ENCODE peak calls at places on chromosomes 3 and 15, in ten cellular contexts. One of them, this sample, is unnamed.

GRCh38 chr3:117059054-117059989 is 349.7 kb downstream of the TUSC7 start:
- DNase-seq in cardiac muscle cell: peak; percentile 52
- DNase-seq in adipocyte: peak; percentile 87
- DNase-seq in H1: no peak
- DNase-seq in BJ: no peak
- DNase-seq in mesendoderm: peak; percentile 60
- DNase-seq in gastrocnemius medialis: no peak
- DNase-seq in psoas muscle: no peak
- DNase-seq in body of pancreas: no peak
- DNase-seq in Caco-2: no peak
- DNase-seq in this sample: no peak

GRCh38 chr3:71858493-71859127 is 73.7 kb upstream of the PROK2 start:
- DNase-seq in cardiac muscle cell: no peak
- DNase-seq in adipocyte: no peak
- DNase-seq in H1: no peak
- DNase-seq in BJ: no peak
- DNase-seq in mesendoderm: peak; percentile 22
- DNase-seq in gastrocnemius medialis: no peak
- DNase-seq in psoas muscle: no peak
- DNase-seq in body of pancreas: no peak
- DNase-seq in Caco-2: no peak
- DNase-seq in this sample: no peak

GRCh38 chr15:66872394-66872793 is 170.4 kb downstream of the SMAD6 start:
- DNase-seq in cardiac muscle cell: no peak
- DNase-seq in adipocyte: no peak
- DNase-seq in H1: no peak
- DNase-seq in BJ: no peak
- DNase-seq in mesendoderm: no peak
- DNase-seq in gastrocnemius medialis: no peak
- DNase-seq in psoas muscle: no peak
- DNase-seq in body of pancreas: no peak
- DNase-seq in Caco-2: no peak
- DNase-seq in this sample: no peak

GRCh38 chr15:94262201-94262600 is 30.8 kb downstream of the MCTP2 start:
- DNase-seq in cardiac muscle cell: no peak
- DNase-seq in adipocyte: peak; percentile 40
- DNase-seq in H1: no peak
- DNase-seq in BJ: no peak
- DNase-seq in mesendoderm: no peak
- DNase-seq in gastrocnemius medialis: no peak
- DNase-seq in psoas muscle: no peak
- DNase-seq in body of pancreas: no peak
- DNase-seq in Caco-2: no peak
- DNase-seq in this sample: no peak

GRCh38 chr3:149258298-149258697 is 36.7 kb upstream of the CP start:
- DNase-seq in cardiac muscle cell: peak; percentile 48
- DNase-seq in adipocyte: no peak
- DNase-seq in H1: no peak
- DNase-seq in BJ: no peak
- DNase-seq in mesendoderm: peak; percentile 51
- DNase-seq in gastrocnemius medialis: no peak
- DNase-seq in psoas muscle: no peak
- DNase-seq in body of pancreas: no peak
- DNase-seq in Caco-2: no peak
- DNase-seq in this sample: no peak

GRCh38 chr3:18111702-18112311 is 313.3 kb downstream of the SATB1 start:
- DNase-seq in cardiac muscle cell: no peak
- DNase-seq in adipocyte: peak; percentile 75
- DNase-seq in H1: no peak
- DNase-seq in BJ: no peak
- DNase-seq in mesendoderm: no peak
- DNase-seq in gastrocnemius medialis: no peak
- DNase-seq in psoas muscle: no peak
- DNase-seq in body of pancreas: no peak
- DNase-seq in Caco-2: no peak
- DNase-seq in this sample: peak; percentile 26

GRCh38 chr3:23389089-23389488 is 186.0 kb downstream of the UBE2E2 start:
- DNase-seq in cardiac muscle cell: no peak
- DNase-seq in adipocyte: no peak
- DNase-seq in H1: peak; percentile 43
- DNase-seq in BJ: no peak
- DNase-seq in mesendoderm: peak; percentile 36
- DNase-seq in gastrocnemius medialis: no peak
- DNase-seq in psoas muscle: no peak
- DNase-seq in body of pancreas: peak; percentile 8
- DNase-seq in Caco-2: no peak
- DNase-seq in this sample: peak; percentile 6

GRCh38 chr15:51775967-51776816 is 24.8 kb downstream of the TMOD2 start:
- DNase-seq in cardiac muscle cell: peak; percentile 60
- DNase-seq in adipocyte: peak; percentile 54
- DNase-seq in H1: no peak
- DNase-seq in BJ: no peak
- DNase-seq in mesendoderm: peak; percentile 76
- DNase-seq in gastrocnemius medialis: no peak
- DNase-seq in psoas muscle: no peak
- DNase-seq in body of pancreas: peak; percentile 62
- DNase-seq in Caco-2: peak; percentile 47
- DNase-seq in this sample: peak; percentile 65

GRCh38 chr3:65992106-65992505 is 46.6 kb downstream of the MAGI1 start:
- DNase-seq in cardiac muscle cell: no peak
- DNase-seq in adipocyte: no peak
- DNase-seq in H1: no peak
- DNase-seq in BJ: no peak
- DNase-seq in mesendoderm: no peak
- DNase-seq in gastrocnemius medialis: no peak
- DNase-seq in psoas muscle: no peak
- DNase-seq in body of pancreas: no peak
- DNase-seq in Caco-2: no peak
- DNase-seq in this sample: no peak

GRCh38 chr3:72100626-72101187 is 315.8 kb upstream of the PROK2 start:
- DNase-seq in cardiac muscle cell: peak; percentile 61
- DNase-seq in adipocyte: peak; percentile 97
- DNase-seq in H1: no peak
- DNase-seq in BJ: no peak
- DNase-seq in mesendoderm: peak; percentile 83
- DNase-seq in gastrocnemius medialis: peak; percentile 48
- DNase-seq in psoas muscle: peak; percentile 89
- DNase-seq in body of pancreas: peak; percentile 62
- DNase-seq in Caco-2: no peak
- DNase-seq in this sample: peak; percentile 88

GRCh38 chr15:90286678-90287077 is 21.2 kb downstream of the NGRN start:
- DNase-seq in cardiac muscle cell: peak; percentile 35
- DNase-seq in adipocyte: peak; percentile 48
- DNase-seq in H1: no peak
- DNase-seq in BJ: no peak
- DNase-seq in mesendoderm: peak; percentile 32
- DNase-seq in gastrocnemius medialis: no peak
- DNase-seq in psoas muscle: no peak
- DNase-seq in body of pancreas: peak; percentile 39
- DNase-seq in Caco-2: no peak
- DNase-seq in this sample: peak; percentile 51

GRCh38 chr3:35215525-35216500 is 423.5 kb upstream of the ARPP21 start:
- DNase-seq in cardiac muscle cell: no peak
- DNase-seq in adipocyte: no peak
- DNase-seq in H1: no peak
- DNase-seq in BJ: no peak
- DNase-seq in mesendoderm: no peak
- DNase-seq in gastrocnemius medialis: no peak
- DNase-seq in psoas muscle: no peak
- DNase-seq in body of pancreas: peak; percentile 4
- DNase-seq in Caco-2: no peak
- DNase-seq in this sample: no peak

GRCh38 chr15:81157195-81157938 is 23.3 kb downstream of the CFAP161 start:
- DNase-seq in cardiac muscle cell: no peak
- DNase-seq in adipocyte: peak; percentile 83
- DNase-seq in H1: no peak
- DNase-seq in BJ: no peak
- DNase-seq in mesendoderm: no peak
- DNase-seq in gastrocnemius medialis: no peak
- DNase-seq in psoas muscle: no peak
- DNase-seq in body of pancreas: no peak
- DNase-seq in Caco-2: no peak
- DNase-seq in this sample: no peak

GRCh38 chr3:77236118-77236517 is 196.2 kb downstream of the ROBO2 start:
- DNase-seq in cardiac muscle cell: no peak
- DNase-seq in adipocyte: no peak
- DNase-seq in H1: no peak
- DNase-seq in BJ: no peak
- DNase-seq in mesendoderm: peak; percentile 83
- DNase-seq in gastrocnemius medialis: no peak
- DNase-seq in psoas muscle: no peak
- DNase-seq in body of pancreas: no peak
- DNase-seq in Caco-2: no peak
- DNase-seq in this sample: no peak

GRCh38 chr3:124559650-124560405 is 170.4 kb upstream of the UMPS start:
- DNase-seq in cardiac muscle cell: peak; percentile 86
- DNase-seq in adipocyte: peak; percentile 95
- DNase-seq in H1: no peak
- DNase-seq in BJ: no peak
- DNase-seq in mesendoderm: peak; percentile 89
- DNase-seq in gastrocnemius medialis: peak; percentile 43
- DNase-seq in psoas muscle: peak; percentile 73
- DNase-seq in body of pancreas: peak; percentile 85
- DNase-seq in Caco-2: peak; percentile 72
- DNase-seq in this sample: peak; percentile 82

GRCh38 chr15:26771917-26772587 is 814 bp downstream of the GABRB3 start:
- DNase-seq in cardiac muscle cell: no peak
- DNase-seq in adipocyte: no peak
- DNase-seq in H1: no peak
- DNase-seq in BJ: no peak
- DNase-seq in mesendoderm: no peak
- DNase-seq in gastrocnemius medialis: no peak
- DNase-seq in psoas muscle: no peak
- DNase-seq in body of pancreas: peak; percentile 36
- DNase-seq in Caco-2: no peak
- DNase-seq in this sample: peak; percentile 64
- H3K4me3 ChIP-seq in cardiac muscle cell: peak overlapping the region; percentile 40
- H3K4me3 ChIP-seq in adipocyte: peak overlapping the region; percentile 17
- H3K4me3 ChIP-seq in H1: peak overlapping the region; percentile 74
- H3K4me3 ChIP-seq in BJ: no peak overlapping the region
- H3K4me3 ChIP-seq in mesendoderm: peak overlapping the region; percentile 84
- H3K4me3 ChIP-seq in gastrocnemius medialis: no peak overlapping the region
- H3K4me3 ChIP-seq in psoas muscle: peak overlapping the region; percentile 52
- H3K4me3 ChIP-seq in body of pancreas: no peak overlapping the region
- H3K4me3 ChIP-seq in Caco-2: no peak overlapping the region
- H3K4me3 ChIP-seq in this sample: peak overlapping the region; percentile 74

GRCh38 chr15:73541479-73541878 is 91.7 kb downstream of the NPTN start:
- DNase-seq in cardiac muscle cell: no peak
- DNase-seq in adipocyte: no peak
- DNase-seq in H1: no peak
- DNase-seq in BJ: no peak
- DNase-seq in mesendoderm: no peak
- DNase-seq in gastrocnemius medialis: no peak
- DNase-seq in psoas muscle: no peak
- DNase-seq in body of pancreas: no peak
- DNase-seq in Caco-2: no peak
- DNase-seq in this sample: no peak

GRCh38 chr15:73538563-73539211 is 94.5 kb downstream of the NPTN start:
- DNase-seq in cardiac muscle cell: no peak
- DNase-seq in adipocyte: no peak
- DNase-seq in H1: no peak
- DNase-seq in BJ: no peak
- DNase-seq in mesendoderm: no peak
- DNase-seq in gastrocnemius medialis: no peak
- DNase-seq in psoas muscle: no peak
- DNase-seq in body of pancreas: no peak
- DNase-seq in Caco-2: no peak
- DNase-seq in this sample: no peak

GRCh38 chr15:73539726-73540125 is 93.5 kb downstream of the NPTN start:
- DNase-seq in cardiac muscle cell: no peak
- DNase-seq in adipocyte: no peak
- DNase-seq in H1: no peak
- DNase-seq in BJ: no peak
- DNase-seq in mesendoderm: no peak
- DNase-seq in gastrocnemius medialis: no peak
- DNase-seq in psoas muscle: no peak
- DNase-seq in body of pancreas: no peak
- DNase-seq in Caco-2: no peak
- DNase-seq in this sample: no peak

GRCh38 chr15:73538123-73538522 is 95.1 kb downstream of the NPTN start:
- DNase-seq in cardiac muscle cell: no peak
- DNase-seq in adipocyte: no peak
- DNase-seq in H1: no peak
- DNase-seq in BJ: no peak
- DNase-seq in mesendoderm: no peak
- DNase-seq in gastrocnemius medialis: no peak
- DNase-seq in psoas muscle: no peak
- DNase-seq in body of pancreas: no peak
- DNase-seq in Caco-2: no peak
- DNase-seq in this sample: no peak

DNA sequence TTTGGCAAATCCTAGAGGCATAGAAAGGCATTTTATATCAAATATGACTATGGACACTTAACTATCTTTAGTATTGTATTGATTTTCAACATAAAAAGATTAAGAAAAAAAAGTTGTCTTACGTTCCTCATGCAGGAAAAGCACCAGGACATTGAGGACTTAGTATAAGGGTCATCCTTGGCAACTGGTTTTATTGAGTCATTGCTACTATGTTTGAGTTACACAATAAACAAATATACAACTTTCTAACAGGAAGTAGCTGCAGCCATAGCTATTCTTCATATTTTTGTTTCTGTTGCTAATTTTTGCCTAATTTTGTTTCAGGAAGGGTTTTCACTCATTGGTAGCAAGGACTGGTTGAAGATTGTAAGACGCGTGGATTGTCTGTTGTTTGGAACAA is 93.0 kb downstream of the NPTN start:
- DNase-seq in cardiac muscle cell: no peak
- DNase-seq in adipocyte: peak; percentile 21
- DNase-seq in H1: no peak
- DNase-seq in BJ: no peak
- DNase-seq in mesendoderm: no peak
- DNase-seq in gastrocnemius medialis: no peak
- DNase-seq in psoas muscle: no peak
- DNase-seq in body of pancreas: no peak
- DNase-seq in Caco-2: no peak
- DNase-seq in this sample: no peak
- H3K27me3 ChIP-seq in cardiac muscle cell: no peaks in the 10 kb centered on the region
- H3K27me3 ChIP-seq in adipocyte: no peaks in the 10 kb centered on the region
- H3K27me3 ChIP-seq in H1: peaks cover 1% of the 10 kb centered on the region
- H3K27me3 ChIP-seq in BJ: no peaks in the 10 kb centered on the region
- H3K27me3 ChIP-seq in mesendoderm: no peaks in the 10 kb centered on the region
- H3K27me3 ChIP-seq in gastrocnemius medialis: no peaks in the 10 kb centered on the region
- H3K27me3 ChIP-seq in psoas muscle: no peaks in the 10 kb centered on the region
- H3K27me3 ChIP-seq in body of pancreas: no peaks in the 10 kb centered on the region
- H3K27me3 ChIP-seq in Caco-2: no peaks in the 10 kb centered on the region
- H3K27me3 ChIP-seq in this sample: no peaks in the 10 kb centered on the region

GRCh38 chr3:109563149-109563548 is 225.8 kb upstream of the DPPA4 start:
- DNase-seq in cardiac muscle cell: no peak
- DNase-seq in adipocyte: no peak
- DNase-seq in H1: no peak
- DNase-seq in BJ: no peak
- DNase-seq in mesendoderm: peak; percentile 24
- DNase-seq in gastrocnemius medialis: no peak
- DNase-seq in psoas muscle: no peak
- DNase-seq in body of pancreas: no peak
- DNase-seq in Caco-2: no peak
- DNase-seq in this sample: no peak
- H3K4me3 ChIP-seq in cardiac muscle cell: no peak overlapping the region
- H3K4me3 ChIP-seq in adipocyte: no peak overlapping the region
- H3K4me3 ChIP-seq in H1: no peak overlapping the region
- H3K4me3 ChIP-seq in BJ: no peak overlapping the region
- H3K4me3 ChIP-seq in mesendoderm: no peak overlapping the region
- H3K4me3 ChIP-seq in gastrocnemius medialis: no peak overlapping the region
- H3K4me3 ChIP-seq in psoas muscle: no peak overlapping the region
- H3K4me3 ChIP-seq in body of pancreas: no peak overlapping the region
- H3K4me3 ChIP-seq in Caco-2: no peak overlapping the region
- H3K4me3 ChIP-seq in this sample: no peak overlapping the region

GRCh38 chr15:25403771-25404170 is 35.1 kb downstream of the UBE3A start:
- DNase-seq in cardiac muscle cell: no peak
- DNase-seq in adipocyte: no peak
- DNase-seq in H1: no peak
- DNase-seq in BJ: no peak
- DNase-seq in mesendoderm: no peak
- DNase-seq in gastrocnemius medialis: no peak
- DNase-seq in psoas muscle: no peak
- DNase-seq in body of pancreas: no peak
- DNase-seq in Caco-2: no peak
- DNase-seq in this sample: no peak
- H3K27me3 ChIP-seq in cardiac muscle cell: no peaks in the 10 kb centered on the region
- H3K27me3 ChIP-seq in adipocyte: no peaks in the 10 kb centered on the region
- H3K27me3 ChIP-seq in H1: no peaks in the 10 kb centered on the region
- H3K27me3 ChIP-seq in BJ: no peaks in the 10 kb centered on the region
- H3K27me3 ChIP-seq in mesendoderm: no peaks in the 10 kb centered on the region
- H3K27me3 ChIP-seq in gastrocnemius medialis: no peaks in the 10 kb centered on the region
- H3K27me3 ChIP-seq in psoas muscle: no peaks in the 10 kb centered on the region
- H3K27me3 ChIP-seq in body of pancreas: no peaks in the 10 kb centered on the region
- H3K27me3 ChIP-seq in Caco-2: no peaks in the 10 kb centered on the region
- H3K27me3 ChIP-seq in this sample: no peaks in the 10 kb centered on the region

This sample was measured in H7.